ENCODE peak calls at places on chromosomes 5 and 9, in five cellular contexts. One of them, this sample, is unnamed.
A peak's percentile ranks its signal among the peaks of the same experiment; 100 is the strongest.

GRCh38 chr5:172365948-172366608 is 82.5 kb upstream of the UBTD2 start:
- DNase-seq in AG08395: no peak
- DNase-seq in chondrocyte: no peak
- DNase-seq in cardiac fibroblast: no peak
- DNase-seq in NCI-H1092 treated with DMSO at 0.1 percent for 48 hours: no peak
- DNase-seq in this sample: no peak

GRCh38 chr5:42665857-42666256 is 90.8 kb upstream of the CCDC152 start:
- DNase-seq in chondrocyte: no peak
- DNase-seq in NCI-H1092 treated with DMSO at 0.1 percent for 48 hours: no peak
- DNase-seq in AG08395: no peak
- DNase-seq in cardiac fibroblast: no peak
- DNase-seq in this sample: no peak

GRCh38 chr5:81371354-81371876 is 22.5 kb downstream of the ACOT12 start:
- DNase-seq in NCI-H1092 treated with DMSO at 0.1 percent for 48 hours: no peak
- DNase-seq in cardiac fibroblast: no peak
- DNase-seq in AG08395: no peak
- DNase-seq in chondrocyte: no peak
- DNase-seq in this sample: no peak

GRCh38 chr9:137745541-137745991 is 126.8 kb downstream of the EHMT1 start:
- DNase-seq in AG08395: no peak
- DNase-seq in cardiac fibroblast: no peak
- DNase-seq in chondrocyte: no peak
- DNase-seq in NCI-H1092 treated with DMSO at 0.1 percent for 48 hours: no peak
- DNase-seq in this sample: peak; percentile 56

GRCh38 chr9:93574900-93575705 is 1.3 kb upstream of the PHF2 start:
- DNase-seq in AG08395: no peak
- DNase-seq in cardiac fibroblast: no peak
- DNase-seq in chondrocyte: no peak
- DNase-seq in NCI-H1092 treated with DMSO at 0.1 percent for 48 hours: no peak
- DNase-seq in this sample: no peak

GRCh38 chr9:133342083-133342406 is 5.9 kb downstream of the MED22 start:
- DNase-seq in cardiac fibroblast: no peak
- DNase-seq in AG08395: no peak
- DNase-seq in NCI-H1092 treated with DMSO at 0.1 percent for 48 hours: no peak
- DNase-seq in chondrocyte: no peak
- DNase-seq in this sample: no peak

GRCh38 chr5:133113331-133114061 is 61.7 kb downstream of the HSPA4 start:
- DNase-seq in cardiac fibroblast: peak; percentile 43
- DNase-seq in chondrocyte: no peak
- DNase-seq in NCI-H1092 treated with DMSO at 0.1 percent for 48 hours: no peak
- DNase-seq in AG08395: no peak
- DNase-seq in this sample: no peak

GRCh38 chr5:80255752-80256479 is at the start of gene SERINC5:
- DNase-seq in cardiac fibroblast: peak; percentile 89
- DNase-seq in chondrocyte: peak; percentile 93
- DNase-seq in AG08395: peak; percentile 91
- DNase-seq in NCI-H1092 treated with DMSO at 0.1 percent for 48 hours: peak; percentile 39
- DNase-seq in this sample: no peak

GRCh38 chr5:6466975-6467567 is 18.4 kb downstream of the UBE2QL1 start:
- DNase-seq in chondrocyte: no peak
- DNase-seq in AG08395: no peak
- DNase-seq in NCI-H1092 treated with DMSO at 0.1 percent for 48 hours: no peak
- DNase-seq in cardiac fibroblast: no peak
- DNase-seq in this sample: no peak

GRCh38 chr5:180166168-180166567 is 42.8 kb downstream of the RASGEF1C start:
- DNase-seq in chondrocyte: no peak
- DNase-seq in AG08395: no peak
- DNase-seq in cardiac fibroblast: no peak
- DNase-seq in NCI-H1092 treated with DMSO at 0.1 percent for 48 hours: no peak
- DNase-seq in this sample: no peak